ENCODE peak calls at places on chromosome 19, in eight cellular contexts. P, V, O, W, F, M, N and Z are unnamed samples.
A peak's percentile ranks its signal among the peaks of the same experiment; 100 is the strongest.

GRCh38 chr19:53328967-53329366 is 4.6 kb upstream of the ZNF845 start:
- DNase-seq in M (peak; percentile 41), V (peak; percentile 55), P (no peak), F (no peak), N (no peak), W (no peak), O (no peak), Z (no peak)

GRCh38 chr19:8333771-8334457 is 9.1 kb downstream of the KANK3 start:
- DNase-seq in W (no peak), V (peak; percentile 86), M (no peak), N (no peak), F (no peak), P (no peak), O (no peak), Z (no peak)

GRCh38 chr19:4350726-4351125 is 7.4 kb downstream of the MPND start:
- DNase-seq in P (peak; percentile 35), V (peak; percentile 32), F (no peak), M (no peak), N (no peak), W (no peak), O (no peak), Z (no peak)

GRCh38 chr19:12453495-12453894 is 12.7 kb upstream of the ZNF443 start:
- DNase-seq in P (no peak), W (no peak), V (no peak), N (no peak), M (no peak), F (no peak), O (peak; percentile 40), Z (no peak)

GRCh38 chr19:55451522-55452380 is 8.7 kb upstream of the SHISA7 start:
- DNase-seq in O (no peak), P (peak; percentile 62), W (peak; percentile 27), F (no peak), M (no peak), V (peak; percentile 80), N (no peak), Z (no peak)

GRCh38 chr19:45406957-45407375 is 522 bp downstream of the POLR1G start:
- DNase-seq in P (no peak), V (no peak), W (no peak), M (no peak), N (no peak), F (no peak), O (no peak), Z (no peak)

GRCh38 chr19:3129112-3129511 is 6.7 kb upstream of the GNA15 start:
- DNase-seq in O (peak; percentile 60), N (no peak), M (peak; percentile 76), F (peak; percentile 50), V (peak; percentile 52), P (no peak), W (no peak), Z (no peak)

GRCh38 chr19:29143183-29143582 is 69.8 kb downstream of the UQCRFS1 start:
- DNase-seq in V (no peak), P (no peak), O (no peak), W (no peak), F (no peak), M (no peak), N (no peak), Z (no peak)

GRCh38 chr19:30522359-30522758 is 150.2 kb downstream of the ZNF536 start:
- DNase-seq in V (no peak), O (no peak), P (no peak), N (no peak), M (no peak), W (no peak), F (no peak), Z (no peak)

GRCh38 chr19:38265213-38265861 is 964 bp downstream of the SPINT2 start:
- DNase-seq in F (peak; percentile 27), N (no peak), P (no peak), V (peak; percentile 61), O (peak; percentile 71), W (no peak), M (no peak), Z (peak; percentile 65)

GRCh38 chr19:38850976-38851621 is 1.3 kb upstream of the HNRNPL start:
- DNase-seq in V (peak; percentile 49), N (no peak), M (no peak), P (no peak), W (peak; percentile 47), O (no peak), F (no peak), Z (peak; percentile 60)

GRCh38 chr19:27753622-27754021 is 1459.3 kb downstream of the UQCRFS1 start:
- DNase-seq in F (no peak), O (no peak), P (peak; percentile 4), M (no peak), V (no peak), N (no peak), W (no peak), Z (no peak)

GRCh38 chr19:42467437-42467760 is 24.7 kb upstream of the CXCL17 start:
- DNase-seq in P (no peak), N (no peak), F (no peak), V (no peak), O (no peak), W (no peak), M (no peak), Z (no peak)

GRCh38 chr19:38975214-38975860 is at the start of gene FBXO17:
- DNase-seq in W (no peak), M (peak; percentile 74), N (no peak), V (peak; percentile 91), F (no peak), O (peak; percentile 34), P (no peak), Z (no peak)

GRCh38 chr19:41877490-41877876 is 404 bp downstream of the CD79A start:
- DNase-seq in N (no peak), P (no peak), W (no peak), F (peak; percentile 60), V (no peak), M (no peak), O (no peak), Z (peak; percentile 83)

DNA sequence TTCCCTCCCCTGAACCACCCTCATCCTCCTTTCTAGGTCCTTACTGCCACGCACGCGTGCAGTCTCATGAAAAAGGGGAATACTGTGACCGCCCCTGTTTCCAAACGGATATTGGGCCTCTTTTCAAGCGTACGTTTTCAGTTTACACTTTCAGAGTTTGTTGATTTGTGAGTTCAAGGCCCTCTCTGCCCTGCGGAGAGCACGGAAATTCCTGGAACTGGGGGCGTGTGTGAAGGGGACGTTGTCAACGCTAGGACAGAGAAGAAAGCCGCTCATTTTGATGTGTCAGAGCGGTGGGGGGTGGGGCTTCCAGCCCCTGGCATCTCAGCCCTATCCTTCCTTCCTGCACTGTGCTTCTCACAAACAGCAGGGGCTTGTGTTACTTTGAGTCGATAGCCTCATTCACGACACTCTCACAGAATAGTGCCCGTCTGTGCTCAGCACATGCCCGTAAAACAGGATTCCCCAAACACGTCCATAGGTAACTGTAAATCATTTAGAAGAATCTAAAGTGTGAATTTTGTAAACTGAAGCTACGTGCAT is 137.6 kb upstream of the PEG3 start:
- DNase-seq in N (no peak), O (no peak), V (no peak), P (no peak), F (no peak), M (no peak), W (no peak), Z (no peak)
- H3K27me3 ChIP-seq in N (no peaks in the 10 kb centered on the region), O (no peaks in the 10 kb centered on the region), V (no peaks in the 10 kb centered on the region), P (no peaks in the 10 kb centered on the region), F (no peaks in the 10 kb centered on the region), M (no peaks in the 10 kb centered on the region), W (no peaks in the 10 kb centered on the region), Z (no peaks in the 10 kb centered on the region)

GRCh38 chr19:40610396-40611064 is 9.4 kb downstream of the LTBP4 start:
- DNase-seq in N (peak; percentile 45), M (no peak), F (peak; percentile 89), P (peak; percentile 63), W (peak; percentile 74), O (peak; percentile 24), V (no peak), Z (peak; percentile 80)
- H3K4me3 ChIP-seq in N (peak overlapping the region; percentile 50), M (no peak overlapping the region), F (peak overlapping the region; percentile 26), P (peak overlapping the region; percentile 24), W (peak overlapping the region; percentile 61), O (peak overlapping the region; percentile 51), V (peak overlapping the region; percentile 27), Z (peak overlapping the region; percentile 72)

GRCh38 chr19:17869114-17869608 is 2.6 kb upstream of the SLC5A5 start:
- DNase-seq in V (peak; percentile 94), O (no peak), M (no peak), N (no peak), P (no peak), F (no peak), W (no peak), Z (no peak)

GRCh38 chr19:17873661-17874422 is 2.1 kb downstream of the SLC5A5 start:
- DNase-seq in P (no peak), V (peak; percentile 99), W (peak; percentile 57), N (peak; percentile 53), M (peak; percentile 30), O (peak; percentile 27), F (peak; percentile 86), Z (peak; percentile 79)

GRCh38 chr19:17871032-17871877 is 490 bp upstream of the SLC5A5 start:
- DNase-seq in M (no peak), N (no peak), O (no peak), V (peak; percentile 19), F (no peak), W (no peak), P (no peak), Z (no peak)

GRCh38 chr19:17872251-17873001 is 681 bp downstream of the SLC5A5 start:
- DNase-seq in O (no peak), M (no peak), P (no peak), F (peak; percentile 91), W (no peak), V (peak; percentile 57), N (no peak), Z (no peak)

DNA sequence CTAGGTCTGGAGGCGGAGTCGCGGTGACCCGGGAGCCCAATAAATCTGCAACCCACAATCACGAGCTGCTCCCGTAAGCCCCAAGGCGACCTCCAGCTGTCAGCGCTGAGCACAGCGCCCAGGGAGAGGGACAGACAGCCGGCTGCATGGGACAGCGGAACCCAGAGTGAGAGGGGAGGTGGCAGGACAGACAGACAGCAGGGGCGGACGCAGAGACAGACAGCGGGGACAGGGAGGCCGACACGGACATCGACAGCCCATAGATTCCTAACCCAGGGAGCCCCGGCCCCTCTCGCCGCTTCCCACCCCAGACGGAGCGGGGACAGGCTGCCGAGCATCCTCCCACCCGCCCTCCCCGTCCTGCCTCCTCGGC is at the start of gene SLC5A5:
- DNase-seq in O (no peak), N (no peak), W (no peak), P (no peak), V (peak; percentile 78), M (no peak), F (peak; percentile 45), Z (no peak)
- H3K27me3 ChIP-seq in O (peaks cover 23% of the 10 kb centered on the region), N (no peaks in the 10 kb centered on the region), W (no peaks in the 10 kb centered on the region), P (peaks cover 43% of the 10 kb centered on the region), V (peaks cover 17% of the 10 kb centered on the region), M (peaks cover 33% of the 10 kb centered on the region), F (no peaks in the 10 kb centered on the region), Z (no peaks in the 10 kb centered on the region)

GRCh38 chr19:1766800-1767352 is 13.6 kb downstream of the ONECUT3 start:
- DNase-seq in O (no peak), V (peak; percentile 58), N (no peak), M (no peak), W (no peak), P (no peak), F (no peak), Z (no peak)
- H3K4me3 ChIP-seq in O (no peak overlapping the region), V (no peak overlapping the region), N (no peak overlapping the region), M (no peak overlapping the region), W (no peak overlapping the region), P (no peak overlapping the region), F (no peak overlapping the region), Z (no peak overlapping the region)

DNA sequence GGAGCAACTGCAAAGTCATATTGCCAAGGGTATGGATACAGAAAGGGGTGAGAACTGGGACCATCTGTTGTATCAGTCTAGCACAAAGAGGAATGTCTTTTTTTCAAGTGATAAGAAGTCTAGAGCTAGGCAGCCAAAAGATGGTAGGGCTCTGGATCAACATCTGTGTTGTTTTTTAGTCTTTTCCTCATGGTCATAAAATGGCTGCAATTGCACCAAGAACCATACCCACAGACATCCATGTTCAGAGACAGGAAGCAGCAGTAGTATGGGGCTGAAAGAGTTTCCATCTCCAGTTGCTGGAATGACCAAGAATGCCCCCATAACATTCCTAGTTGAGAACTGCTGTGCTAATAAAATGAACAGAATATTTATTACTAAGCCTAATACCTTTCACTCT is 25.6 kb downstream of the KCNC3 start:
- DNase-seq in W (no peak), O (no peak), V (no peak), M (no peak), N (no peak), F (no peak), P (no peak), Z (no peak)
- H3K27me3 ChIP-seq in W (no peaks in the 10 kb centered on the region), O (no peaks in the 10 kb centered on the region), V (no peaks in the 10 kb centered on the region), M (no peaks in the 10 kb centered on the region), N (no peaks in the 10 kb centered on the region), F (no peaks in the 10 kb centered on the region), P (no peaks in the 10 kb centered on the region), Z (no peaks in the 10 kb centered on the region)